ENCODE peak calls at places on chromosomes 3 and 15, in six cellular contexts. X is AG09309, M is GM20000, R is neural crest cell, E is nephron progenitor cell, B is GM06990. N is an unnamed sample.

GRCh38 chr3:64074091-64074490 is 50.8 kb upstream of the PSMD6 start:
- DNase-seq in B (no peak), X (no peak), R (no peak), M (no peak), E (no peak), N (no peak)

GRCh38 chr3:73955671-73956070 is 330.9 kb upstream of the PDZRN3 start:
- DNase-seq in R (no peak), M (no peak), X (no peak), B (no peak), E (no peak), N (no peak)

GRCh38 chr15:80609512-80609946 is 85.6 kb upstream of the ABHD17C start:
- DNase-seq in M (no peak), X (no peak), R (no peak), E (no peak), B (no peak), N (no peak)

GRCh38 chr3:8301977-8302589 is 199.5 kb upstream of the LMCD1 start:
- DNase-seq in M (peak), R (peak), B (no peak), E (no peak), X (peak), N (no peak)

GRCh38 chr3:150177673-150178378 is 207.1 kb upstream of the PFN2 start:
- DNase-seq in X (no peak), R (no peak), B (no peak), M (no peak), E (no peak), N (no peak)

GRCh38 chr3:136783708-136784191 is 31.6 kb upstream of the STAG1 start:
- DNase-seq in B (no peak), E (no peak), X (no peak), R (no peak), M (no peak), N (no peak)

GRCh38 chr3:171376125-171376947 is 83.9 kb downstream of the TNIK start:
- DNase-seq in E (no peak), M (no peak), B (peak), X (no peak), R (no peak), N (no peak)

GRCh38 chr3:78728406-78729145 is 1039.2 kb downstream of the ROBO1 start:
- DNase-seq in M (no peak), B (no peak), R (no peak), E (no peak), X (no peak), N (peak)

GRCh38 chr3:31213869-31214486 is 318.7 kb upstream of the STT3B start:
- DNase-seq in X (no peak), E (no peak), R (no peak), B (no peak), M (peak), N (no peak)

GRCh38 chr3:31204026-31204795 is 309.8 kb upstream of the GADL1 start:
- DNase-seq in B (no peak), R (no peak), X (no peak), M (no peak), E (no peak), N (no peak)

DNA sequence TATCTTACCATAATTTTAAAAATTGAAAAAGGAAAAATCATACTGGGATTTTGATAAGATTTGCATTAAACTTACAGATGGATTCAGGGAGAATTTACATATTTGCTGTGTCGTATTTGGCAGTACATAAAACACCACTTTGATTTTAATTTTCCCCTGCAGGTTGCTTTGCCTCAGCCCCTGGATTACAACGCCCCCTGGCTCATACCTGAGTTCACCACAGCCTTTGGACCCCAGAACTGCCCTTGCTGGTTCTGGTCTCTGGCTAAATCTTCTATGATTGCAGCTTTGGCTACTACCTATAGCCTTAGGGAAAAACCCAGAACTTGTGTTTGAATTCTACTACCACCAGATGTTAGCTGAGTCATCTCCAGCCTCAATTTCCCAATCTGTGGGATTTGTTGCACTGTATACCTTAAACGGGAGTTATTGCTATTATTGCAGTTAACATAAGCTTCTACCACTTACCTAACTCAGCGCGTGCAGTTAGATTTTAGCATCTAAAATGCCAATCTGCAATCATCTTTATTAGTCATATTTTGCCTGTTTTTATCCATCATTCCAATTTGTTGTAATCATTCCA is 315.7 kb upstream of the GADL1 start:
- DNase-seq in R (no peak), X (no peak), M (no peak), B (no peak), E (no peak), N (no peak)
- TF ChIP-seq CTCF in R (no peak), X (no peak), M (no peak), B (no peak), E (no peak), N (peak)

GRCh38 chr3:98584563-98584962 is 8.8 kb downstream of the CPOX start:
- DNase-seq in B (no peak), E (no peak), M (no peak), X (no peak), R (no peak), N (no peak)

GRCh38 chr3:98589331-98589870 is 4.0 kb downstream of the CPOX start:
- DNase-seq in E (no peak), B (no peak), M (no peak), X (no peak), R (no peak), N (no peak)

GRCh38 chr3:98583766-98584165 is 9.6 kb downstream of the CPOX start:
- DNase-seq in B (no peak), X (no peak), E (no peak), M (no peak), R (no peak), N (no peak)

GRCh38 chr3:98592345-98592935 is 971 bp downstream of the CPOX start:
- DNase-seq in E (peak), X (no peak), B (no peak), M (no peak), R (no peak), N (no peak)

DNA sequence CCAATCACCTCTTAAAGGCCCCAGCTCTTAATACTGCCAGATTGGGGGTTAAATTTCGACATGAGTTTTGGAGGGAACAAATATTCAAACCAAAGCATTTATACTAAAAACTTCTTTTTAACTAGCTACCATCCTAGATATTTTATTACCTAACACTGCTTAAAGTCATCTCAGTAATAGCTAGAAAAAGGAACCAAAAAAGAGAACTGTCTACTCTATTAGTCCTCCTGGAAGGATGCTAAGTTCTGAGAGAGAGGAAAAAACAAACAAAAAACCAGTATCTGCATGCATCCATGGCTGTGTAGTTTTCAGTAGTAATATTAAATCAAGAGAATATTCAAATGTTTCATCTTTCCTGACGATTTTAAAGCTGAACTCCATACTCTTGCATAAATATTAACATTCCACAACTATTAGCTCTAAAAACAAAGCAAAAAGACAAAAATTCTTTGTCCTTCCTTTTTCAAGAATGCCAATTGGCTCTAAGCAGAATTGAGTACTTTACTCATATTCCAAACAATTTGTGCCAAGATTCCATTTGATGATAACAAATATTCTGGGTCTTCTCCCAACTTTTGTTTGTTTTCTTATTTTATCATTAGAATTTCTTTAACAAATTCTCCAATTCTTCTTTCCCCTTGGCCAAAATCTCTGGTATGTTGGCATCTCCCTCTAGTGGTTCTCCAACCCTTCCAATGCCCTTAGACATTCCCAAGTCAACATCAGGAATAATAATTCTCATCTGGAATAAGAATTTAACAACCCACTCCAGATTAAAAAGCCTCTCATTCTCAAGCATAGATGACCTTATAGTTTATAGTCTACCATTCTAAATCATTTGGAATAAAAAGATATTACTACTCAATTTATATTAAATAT is 5.5 kb downstream of the CPOX start:
- DNase-seq in M (no peak), R (no peak), X (no peak), B (no peak), E (no peak), N (no peak)
- TF ChIP-seq CTCF in M (peak), R (peak), X (peak), B (no peak), E (no peak), N (peak)

GRCh38 chr3:72092778-72093177 is 307.8 kb upstream of the PROK2 start:
- DNase-seq in B (no peak), R (no peak), E (no peak), M (no peak), X (no peak), N (no peak)
- TF ChIP-seq CTCF in B (peak), R (no peak), E (no peak), M (no peak), X (no peak), N (no peak)

GRCh38 chr15:43370975-43371974 is at the start of the genes TUBGCP4 and ZSCAN29:
- DNase-seq in B (peak), R (peak), X (no peak), E (peak), M (peak), N (peak)
- TF ChIP-seq CTCF in B (peak), R (peak), X (peak), E (no peak), M (peak), N (peak)

N was measured in AG09319.